ENCODE peak calls at places on chromosome 10, in five cellular contexts. One of them, this sample, is unnamed.

GRCh38 chr10:31261502-31262311 is 57.3 kb upstream of the ZEB1 start:
- DNase-seq in midbrain: no peak
- DNase-seq in adrenal gland: no peak
- DNase-seq in naive thymus-derived CD8-positive, alpha-beta T cell: no peak
- DNase-seq in T-helper 17 cell: no peak
- DNase-seq in this sample: peak; percentile 88

GRCh38 chr10:3091346-3091787 is 24.0 kb downstream of the PFKP start:
- DNase-seq in midbrain: no peak
- DNase-seq in adrenal gland: peak; percentile 71
- DNase-seq in naive thymus-derived CD8-positive, alpha-beta T cell: no peak
- DNase-seq in T-helper 17 cell: no peak
- DNase-seq in this sample: peak; percentile 98

GRCh38 chr10:11687779-11688447 is 54.3 kb upstream of the ECHDC3 start:
- DNase-seq in midbrain: no peak
- DNase-seq in adrenal gland: no peak
- DNase-seq in naive thymus-derived CD8-positive, alpha-beta T cell: no peak
- DNase-seq in T-helper 17 cell: no peak
- DNase-seq in this sample: no peak

GRCh38 chr10:56255298-56255697 is 105.8 kb downstream of the ZWINT start:
- DNase-seq in midbrain: no peak
- DNase-seq in adrenal gland: no peak
- DNase-seq in naive thymus-derived CD8-positive, alpha-beta T cell: no peak
- DNase-seq in T-helper 17 cell: no peak
- DNase-seq in this sample: no peak

GRCh38 chr10:32367793-32368453 is 21.0 kb upstream of the EPC1 start:
- DNase-seq in midbrain: peak; percentile 58
- DNase-seq in adrenal gland: peak; percentile 64
- DNase-seq in naive thymus-derived CD8-positive, alpha-beta T cell: peak; percentile 85
- DNase-seq in T-helper 17 cell: peak; percentile 63
- DNase-seq in this sample: peak; percentile 83

GRCh38 chr10:25047088-25047487 is 30.7 kb downstream of the THNSL1 start:
- DNase-seq in midbrain: peak; percentile 14
- DNase-seq in adrenal gland: no peak
- DNase-seq in naive thymus-derived CD8-positive, alpha-beta T cell: no peak
- DNase-seq in T-helper 17 cell: no peak
- DNase-seq in this sample: no peak

GRCh38 chr10:75019360-75019759 is 92.1 kb upstream of the SAMD8 start:
- DNase-seq in midbrain: peak; percentile 38
- DNase-seq in adrenal gland: no peak
- DNase-seq in naive thymus-derived CD8-positive, alpha-beta T cell: no peak
- DNase-seq in T-helper 17 cell: no peak
- DNase-seq in this sample: peak; percentile 63

GRCh38 chr10:52423369-52423768 is 109.3 kb downstream of the DKK1 start:
- DNase-seq in midbrain: no peak
- DNase-seq in adrenal gland: no peak
- DNase-seq in naive thymus-derived CD8-positive, alpha-beta T cell: no peak
- DNase-seq in T-helper 17 cell: no peak
- DNase-seq in this sample: peak; percentile 11

GRCh38 chr10:11687357-11687771 is 54.8 kb upstream of the ECHDC3 start:
- DNase-seq in midbrain: no peak
- DNase-seq in adrenal gland: peak; percentile 83
- DNase-seq in naive thymus-derived CD8-positive, alpha-beta T cell: no peak
- DNase-seq in T-helper 17 cell: no peak
- DNase-seq in this sample: no peak

GRCh38 chr10:24115403-24115802 is 93.5 kb upstream of the KIAA1217 start:
- DNase-seq in midbrain: no peak
- DNase-seq in adrenal gland: no peak
- DNase-seq in naive thymus-derived CD8-positive, alpha-beta T cell: no peak
- DNase-seq in T-helper 17 cell: no peak
- DNase-seq in this sample: no peak

GRCh38 chr10:48520594-48520993 is 84.3 kb downstream of the ARHGAP22 start:
- DNase-seq in midbrain: no peak
- DNase-seq in adrenal gland: no peak
- DNase-seq in naive thymus-derived CD8-positive, alpha-beta T cell: no peak
- DNase-seq in T-helper 17 cell: no peak
- DNase-seq in this sample: no peak

GRCh38 chr10:90834326-90834725 is 23.5 kb downstream of the HTR7 start:
- DNase-seq in midbrain: no peak
- DNase-seq in adrenal gland: no peak
- DNase-seq in naive thymus-derived CD8-positive, alpha-beta T cell: no peak
- DNase-seq in T-helper 17 cell: no peak
- DNase-seq in this sample: no peak

GRCh38 chr10:77253037-77253436 is 384.6 kb downstream of the KCNMA1 start:
- DNase-seq in midbrain: no peak
- DNase-seq in adrenal gland: no peak
- DNase-seq in naive thymus-derived CD8-positive, alpha-beta T cell: no peak
- DNase-seq in T-helper 17 cell: no peak
- DNase-seq in this sample: no peak

This sample was measured in cardiac fibroblast.